ENCODE peak calls at places on chromosomes 12 and 14, in eight cellular contexts. C is foreskin keratinocyte, N is endodermal cell, I is omental fat pad, X is Calu3, F is fibroblast of lung, Z is IMR-90, K is ascending aorta. G is an unnamed sample.

GRCh38 chr14:54420478-54421116 is 20.6 kb downstream of the CNIH1 start:
- DNase-seq in X (peak), I (peak), K (no peak), C (no peak), N (peak), Z (peak), F (peak), G (peak)

GRCh38 chr14:44428239-44428924 is 78.7 kb downstream of the FSCB start:
- DNase-seq in C (no peak), Z (no peak), N (no peak), K (no peak), F (no peak), X (no peak), I (no peak), G (no peak)

GRCh38 chr14:73426877-73427276 is 31.5 kb downstream of the NUMB start:
- DNase-seq in X (no peak), K (no peak), C (no peak), N (no peak), I (no peak), Z (peak), F (peak), G (peak)

GRCh38 chr12:115013668-115014072 is 329.7 kb upstream of the TBX3 start:
- DNase-seq in K (no peak), Z (no peak), N (no peak), X (no peak), C (no peak), F (no peak), I (no peak), G (no peak)

GRCh38 chr14:36281309-36281708 is 39.1 kb downstream of the MBIP start:
- DNase-seq in I (no peak), N (peak), C (no peak), K (no peak), X (no peak), Z (no peak), F (no peak), G (no peak)

GRCh38 chr12:21528953-21529352 is 2.9 kb downstream of the SPX start:
- DNase-seq in C (no peak), N (no peak), K (no peak), F (peak), I (no peak), Z (no peak), X (no peak), G (no peak)

GRCh38 chr14:53836546-53836945 is 120.1 kb downstream of the BMP4 start:
- DNase-seq in N (no peak), F (no peak), K (no peak), C (no peak), X (no peak), I (no peak), Z (no peak), G (no peak)

GRCh38 chr12:26032719-26033241 is 74.3 kb downstream of the RASSF8 start:
- DNase-seq in K (no peak), C (no peak), X (no peak), F (no peak), N (no peak), Z (no peak), I (no peak), G (peak)

GRCh38 chr12:92615703-92616102 is 87.1 kb upstream of the PLEKHG7 start:
- DNase-seq in I (no peak), K (no peak), F (no peak), Z (no peak), N (no peak), X (no peak), C (no peak), G (no peak)

GRCh38 chr12:78096909-78097597 is 266.4 kb downstream of the NAV3 start:
- DNase-seq in X (no peak), Z (peak), N (no peak), I (no peak), F (peak), C (no peak), K (no peak), G (peak)

GRCh38 chr12:95244350-95244749 is 26.7 kb downstream of the VEZT start:
- DNase-seq in X (no peak), I (no peak), F (no peak), Z (no peak), N (no peak), K (no peak), C (no peak), G (no peak)

GRCh38 chr14:65281991-65282908 is 130.3 kb upstream of the FUT8 start:
- DNase-seq in K (no peak), I (no peak), F (peak), N (peak), X (no peak), Z (peak), C (peak), G (peak)

GRCh38 chr12:95218852-95219171 is 1.2 kb downstream of the VEZT start:
- DNase-seq in C (no peak), X (peak), K (no peak), F (no peak), I (no peak), N (no peak), Z (no peak), G (no peak)

GRCh38 chr14:77459072-77459723 is 1.3 kb downstream of the AHSA1 start:
- DNase-seq in X (peak), C (peak), Z (peak), N (peak), F (peak), I (peak), K (peak), G (peak)

GRCh38 chr12:18224745-18225144 is 36.6 kb upstream of the PIK3C2G start:
- DNase-seq in F (peak), I (no peak), C (no peak), K (no peak), X (no peak), N (no peak), Z (peak), G (peak)

GRCh38 chr14:54450535-54450934 is 9.4 kb upstream of the CNIH1 start:
- DNase-seq in X (no peak), K (no peak), Z (peak), N (no peak), C (no peak), F (peak), I (no peak), G (peak)

GRCh38 chr14:73239463-73240241 is 2.3 kb downstream of the PAPLN start:
- DNase-seq in F (peak), C (no peak), I (no peak), X (no peak), N (peak), K (no peak), Z (peak), G (peak)

GRCh38 chr14:95095991-95096390 is 61.3 kb downstream of the DICER1 start:
- DNase-seq in K (no peak), I (no peak), C (no peak), Z (no peak), F (no peak), N (no peak), X (no peak), G (no peak)

GRCh38 chr12:113462117-113462774 is 9.4 kb downstream of the LHX5 start:
- DNase-seq in I (peak), Z (peak), F (peak), K (peak), C (no peak), N (peak), X (peak), G (peak)

GRCh38 chr12:108482717-108483212 is 32.3 kb upstream of the FICD start:
- DNase-seq in K (no peak), N (peak), Z (peak), F (no peak), C (peak), X (peak), I (no peak), G (no peak)

GRCh38 chr12:132162508-132163031 is 18.3 kb downstream of the NOC4L start:
- DNase-seq in F (peak), X (peak), K (no peak), Z (peak), N (no peak), I (no peak), C (no peak), G (peak)

GRCh38 chr12:19021646-19022045 is 107.9 kb upstream of the PLEKHA5 start:
- DNase-seq in I (no peak), N (no peak), K (no peak), Z (peak), F (peak), C (no peak), X (no peak), G (no peak)

GRCh38 chr12:68303850-68304249 is 28.3 kb downstream of the MDM1 start:
- DNase-seq in C (no peak), F (peak), K (no peak), X (no peak), N (no peak), I (no peak), Z (peak), G (peak)

GRCh38 chr14:66072190-66072905 is 413.8 kb upstream of the CCDC196 start:
- DNase-seq in C (no peak), Z (no peak), N (no peak), I (no peak), K (no peak), F (no peak), X (no peak), G (no peak)

GRCh38 chr14:70052990-70053389 is 135.8 kb downstream of the SLC8A3 start:
- DNase-seq in X (peak), Z (peak), C (no peak), I (no peak), N (peak), F (peak), K (no peak), G (peak)

GRCh38 chr14:61064866-61065265 is 83.8 kb downstream of the SLC38A6 start:
- DNase-seq in F (no peak), Z (no peak), I (no peak), K (no peak), N (no peak), C (no peak), X (no peak), G (no peak)

GRCh38 chr12:28191690-28192089 is 1.4 kb downstream of the CCDC91 start:
- DNase-seq in X (peak), C (no peak), Z (peak), I (no peak), K (peak), N (peak), F (peak), G (peak)

GRCh38 chr12:39095636-39096330 is 190.4 kb upstream of the CPNE8 start:
- DNase-seq in I (no peak), F (no peak), N (no peak), Z (no peak), K (no peak), X (no peak), C (no peak), G (no peak)
- TF ChIP-seq CTCF in I (no peak), F (no peak), N (peak), Z (no peak), K (no peak), X (no peak), C (no peak), G (no peak)

DNA sequence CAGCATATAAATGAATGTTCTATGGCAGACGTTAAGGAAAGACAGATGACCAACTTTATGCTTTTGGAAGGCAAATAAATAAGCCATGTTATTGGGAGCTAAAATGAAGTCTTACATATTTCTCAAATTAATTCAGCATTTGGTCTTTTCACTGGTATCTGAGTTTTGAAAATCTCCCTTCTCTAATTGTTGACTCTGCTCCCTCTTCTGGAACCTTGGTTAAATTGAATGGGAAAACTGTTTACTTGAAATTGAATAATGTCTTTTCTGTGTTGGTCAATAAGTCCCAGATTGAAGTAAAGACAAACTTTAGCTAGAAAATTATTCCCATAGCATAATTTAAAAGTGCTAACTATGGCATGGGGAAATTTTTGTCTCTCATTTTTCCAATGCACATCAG is 38.7 kb downstream of the LGR5 start:
- DNase-seq in N (no peak), F (no peak), I (no peak), Z (no peak), K (no peak), C (no peak), X (no peak), G (no peak)
- TF ChIP-seq CTCF in N (no peak), F (no peak), I (no peak), Z (peak), K (no peak), C (no peak), X (no peak), G (peak)

GRCh38 chr12:13318231-13319015 is 121.9 kb downstream of the EMP1 start:
- DNase-seq in C (no peak), Z (no peak), X (no peak), N (no peak), K (no peak), F (no peak), I (no peak), G (no peak)

GRCh38 chr12:13316847-13317246 is 120.3 kb downstream of the EMP1 start:
- DNase-seq in N (no peak), F (no peak), C (no peak), K (no peak), Z (no peak), I (no peak), X (no peak), G (no peak)

DNA sequence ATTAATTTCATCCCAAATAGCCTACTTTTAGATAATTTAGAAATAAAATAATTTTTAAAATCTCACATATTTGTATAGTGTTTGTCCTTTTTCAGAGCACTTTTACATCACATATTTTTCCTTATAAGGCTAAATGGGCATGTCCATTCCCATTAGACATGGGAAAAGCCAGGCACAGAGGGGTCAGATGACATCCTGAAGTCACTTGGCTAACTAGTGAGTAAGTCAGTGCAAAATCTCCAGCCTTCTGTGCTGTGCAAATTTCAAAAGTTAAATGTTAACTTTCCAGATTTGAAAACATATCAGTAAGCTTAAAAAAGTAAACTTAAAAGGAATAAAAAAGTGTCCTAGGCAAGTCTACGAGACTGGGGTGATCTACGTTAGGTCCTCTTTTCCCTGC is 117.4 kb downstream of the EMP1 start:
- DNase-seq in Z (no peak), F (no peak), I (no peak), K (no peak), C (no peak), X (no peak), N (no peak), G (no peak)
- TF ChIP-seq CTCF in Z (no peak), F (no peak), I (no peak), K (no peak), C (no peak), X (no peak), N (no peak), G (no peak)

DNA sequence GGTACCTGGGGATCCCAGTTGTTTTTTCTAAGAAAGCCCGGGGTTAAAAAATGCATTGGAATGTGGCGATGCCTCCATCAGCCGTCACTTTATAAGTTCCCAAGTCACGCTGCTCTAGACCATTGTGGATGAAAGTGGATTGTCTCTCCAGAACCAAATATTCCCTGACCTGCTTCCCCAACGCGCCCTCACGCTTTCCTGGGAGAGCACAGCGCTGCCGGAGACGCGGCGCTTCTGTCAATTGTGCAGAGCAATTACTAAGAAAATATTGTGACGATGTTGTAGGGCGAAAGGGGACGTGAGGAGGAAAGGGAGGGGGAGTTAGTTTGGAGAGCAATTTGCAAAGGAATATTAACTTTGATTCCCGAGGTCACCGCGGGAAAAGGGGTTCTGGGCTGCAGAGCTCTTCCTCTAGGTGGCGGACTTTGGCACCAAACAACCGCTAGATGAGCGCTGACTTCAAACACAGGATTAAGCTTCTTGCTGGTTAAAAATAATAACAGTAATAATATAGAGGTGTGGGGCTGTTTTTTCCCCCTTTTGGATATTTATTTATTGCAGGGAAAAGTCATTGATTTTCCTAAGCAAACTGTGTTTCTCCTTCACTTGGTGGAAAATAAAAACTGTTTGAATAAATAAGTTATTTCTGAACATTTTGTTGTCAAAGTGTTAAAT is 9.6 kb upstream of the FOXG1 start:
- DNase-seq in K (no peak), X (peak), C (no peak), F (peak), N (peak), I (no peak), Z (peak), G (peak)
- TF ChIP-seq CTCF in K (no peak), X (peak), C (peak), F (peak), N (peak), I (no peak), Z (peak), G (peak)

GRCh38 chr14:103749860-103750259 is 34.2 kb downstream of the ZFYVE21 start:
- DNase-seq in K (no peak), C (no peak), F (no peak), Z (no peak), I (no peak), X (no peak), N (no peak), G (no peak)
- TF ChIP-seq CTCF in K (peak), C (peak), F (no peak), Z (no peak), I (no peak), X (no peak), N (no peak), G (no peak)

G was measured in AG10803.